ENCODE peak calls at places on chromosomes 4 and X, in five cellular contexts. P is lower lobe of right lung, D is memory B cell, L is endothelial cell, K is GF-D8. O is an unnamed sample.

GRCh38 chr4:153083447-153083921 is 120.8 kb upstream of the TRIM2 start:
- DNase-seq in L (peak), D (peak), P (no peak), K (no peak), O (peak)

GRCh38 chr4:2902126-2902525 is 58.5 kb downstream of the ADD1 start:
- DNase-seq in D (no peak), L (no peak), K (no peak), P (no peak), O (no peak)

GRCh38 chr4:56979674-56980073 is 978 bp downstream of the POLR2B start:
- DNase-seq in P (no peak), L (peak), D (no peak), K (no peak), O (peak)

GRCh38 chr4:48943387-48943786 is 36.8 kb upstream of the OCIAD2 start:
- DNase-seq in P (no peak), L (no peak), D (no peak), K (no peak), O (no peak)

GRCh38 chrX:155056877-155057792 is 13.8 kb downstream of the CMC4 start:
- DNase-seq in L (peak), K (peak), P (peak), D (peak), O (peak)

GRCh38 chrX:153800177-153800722 is 5.8 kb downstream of the SSR4 start:
- DNase-seq in P (no peak), K (no peak), L (no peak), D (no peak), O (no peak)

GRCh38 chr4:27714073-27714472 is 853.4 kb downstream of the STIM2 start:
- DNase-seq in P (no peak), L (no peak), K (no peak), D (no peak), O (no peak)

GRCh38 chrX:24876782-24877315 is 138.9 kb downstream of the ARX start:
- DNase-seq in P (no peak), L (no peak), K (no peak), D (no peak), O (no peak)

GRCh38 chr4:52643846-52644245 is 15.3 kb downstream of the USP46 start:
- DNase-seq in D (no peak), P (peak), K (no peak), L (no peak), O (no peak)

GRCh38 chr4:142396279-142396678 is 449.8 kb downstream of the INPP4B start:
- DNase-seq in P (no peak), L (no peak), D (no peak), K (peak), O (no peak)

GRCh38 chrX:53233536-53233935 is 8.5 kb upstream of the KDM5C start:
- DNase-seq in K (no peak), D (no peak), P (no peak), L (no peak), O (no peak)

GRCh38 chr4:19675172-19675811 is 576.4 kb upstream of the SLIT2 start:
- DNase-seq in L (no peak), P (no peak), K (no peak), D (peak), O (no peak)

GRCh38 chr4:24070117-24070516 is 180.3 kb upstream of the PPARGC1A start:
- DNase-seq in P (no peak), K (no peak), L (no peak), D (no peak), O (no peak)

GRCh38 chr4:76987685-76988084 is 38.1 kb downstream of the SEPTIN11 start:
- DNase-seq in L (no peak), P (no peak), D (no peak), K (no peak), O (no peak)

GRCh38 chr4:26288308-26288982 is 32.4 kb upstream of the RBPJ start:
- DNase-seq in L (no peak), P (peak), K (peak), D (peak), O (no peak)

GRCh38 chr4:48898733-48899431 is 7.7 kb downstream of the OCIAD2 start:
- DNase-seq in K (peak), D (no peak), L (no peak), P (no peak), O (no peak)

GRCh38 chr4:14771091-14771490 is 231.2 kb upstream of the CPEB2 start:
- DNase-seq in D (no peak), K (no peak), L (no peak), P (no peak), O (no peak)

GRCh38 chr4:154616731-154617130 is 4.3 kb upstream of the FGG start:
- DNase-seq in D (no peak), P (no peak), K (no peak), L (no peak), O (no peak)

GRCh38 chrX:15789979-15790765 is at the start of gene ZRSR2:
- DNase-seq in K (peak), L (peak), D (peak), P (peak), O (peak)

GRCh38 chrX:88425739-88426138 is 321.3 kb upstream of the CPXCR1 start:
- DNase-seq in P (no peak), L (no peak), K (no peak), D (no peak), O (no peak)

GRCh38 chrX:56765816-56766553 is 36.9 kb downstream of the NBDY start:
- DNase-seq in L (no peak), P (no peak), D (peak), K (no peak), O (no peak)

GRCh38 chrX:129360175-129360574 is 163.1 kb downstream of the SMARCA1 start:
- DNase-seq in P (no peak), K (no peak), D (peak), L (peak), O (peak)

GRCh38 chr4:139628184-139629012 is 37.2 kb upstream of the MGST2 start:
- DNase-seq in K (no peak), L (no peak), P (peak), D (no peak), O (no peak)

GRCh38 chr4:80202784-80203553 is 5.7 kb downstream of the PRDM8 start:
- DNase-seq in L (peak), K (peak), P (peak), D (peak), O (no peak)

GRCh38 chrX:24149346-24150050 is at the start of gene ZFX:
- DNase-seq in K (no peak), D (peak), P (peak), L (peak), O (peak)

GRCh38 chr4:47213971-47214370 is 182.6 kb downstream of the GABRB1 start:
- DNase-seq in K (no peak), D (no peak), L (no peak), P (no peak), O (no peak)

GRCh38 chrX:19514791-19515614 is at the start of gene MAP3K15:
- DNase-seq in K (no peak), D (no peak), P (peak), L (peak), O (peak)

GRCh38 chr4:100555791-100556190 is 38.0 kb upstream of the EMCN start:
- DNase-seq in L (no peak), P (no peak), D (no peak), K (no peak), O (no peak)

GRCh38 chrX:1163231-1163630 is 49.2 kb downstream of the CRLF2 start:
- DNase-seq in P (no peak), L (no peak), D (no peak), K (no peak), O (no peak)

GRCh38 chr4:183173580-183174526 is 74.8 kb downstream of the WWC2 start:
- DNase-seq in D (no peak), K (no peak), P (no peak), L (no peak), O (no peak)

GRCh38 chr4:81421346-81422218 is 50.1 kb downstream of the RASGEF1B start:
- DNase-seq in D (peak), L (no peak), P (no peak), K (no peak), O (no peak)

GRCh38 chr4:110294165-110294564 is 95.8 kb upstream of the ELOVL6 start:
- DNase-seq in L (no peak), D (no peak), K (no peak), P (no peak), O (no peak)